ENCODE peak calls at places on chromosomes 4 and X, in seven cellular contexts. E is IMR-90, V is right lobe of liver, Y is upper lobe of right lung, H is A673, G is ascending aorta, Z is GM23338. C is an unnamed sample.

GRCh38 chr4:1032861-1033260 is 21.4 kb downstream of the FGFRL1 start:
- DNase-seq in G (no peak), Y (no peak), H (no peak), E (no peak), Z (no peak), V (no peak), C (no peak)

GRCh38 chrX:119266364-119266995 is 30.4 kb downstream of the PGRMC1 start:
- DNase-seq in Y (no peak), H (peak; percentile 36), V (no peak), G (no peak), E (peak; percentile 12), Z (peak; percentile 35), C (no peak)

GRCh38 chrX:40402771-40403533 is 177.8 kb upstream of the ATP6AP2 start:
- DNase-seq in Z (no peak), V (no peak), G (no peak), H (peak; percentile 7), Y (no peak), E (peak; percentile 46), C (no peak)

GRCh38 chr4:161762796-161763195 is 401.0 kb downstream of the FSTL5 start:
- DNase-seq in Z (no peak), H (no peak), Y (no peak), G (no peak), E (peak; percentile 6), V (no peak), C (no peak)

GRCh38 chrX:16873106-16873505 is 2.9 kb upstream of the RBBP7 start:
- DNase-seq in G (no peak), Y (no peak), H (no peak), E (no peak), Z (no peak), V (no peak), C (no peak)

GRCh38 chr4:7904108-7904516 is 35.5 kb downstream of the AFAP1 start:
- DNase-seq in E (peak; percentile 89), Y (no peak), H (no peak), G (peak; percentile 80), V (no peak), Z (no peak), C (no peak)

GRCh38 chrX:96688789-96689188 is 4.1 kb downstream of the DIAPH2 start:
- DNase-seq in Z (peak; percentile 20), Y (no peak), V (no peak), E (no peak), G (no peak), H (no peak), C (no peak)

GRCh38 chr4:151418385-151418784 is 9.4 kb downstream of the FHIP1A start:
- DNase-seq in Y (no peak), E (peak; percentile 84), V (no peak), H (no peak), G (no peak), Z (no peak), C (no peak)

GRCh38 chrX:150475466-150475865 is 93.0 kb upstream of the MTM1 start:
- DNase-seq in Z (no peak), G (no peak), H (no peak), V (no peak), Y (no peak), E (peak; percentile 7), C (no peak)

GRCh38 chr4:176729489-176729888 is 63.2 kb downstream of the VEGFC start:
- DNase-seq in G (no peak), Y (no peak), E (peak; percentile 46), Z (no peak), H (no peak), V (no peak), C (no peak)

GRCh38 chrX:85303544-85303943 is 59.8 kb downstream of the ZNF711 start:
- DNase-seq in Z (no peak), Y (no peak), V (no peak), G (no peak), H (no peak), E (no peak), C (no peak)

GRCh38 chrX:17459008-17459407 is 84.0 kb downstream of the NHS start:
- DNase-seq in H (peak; percentile 24), V (no peak), E (peak; percentile 61), Z (no peak), G (no peak), Y (no peak), C (no peak)

GRCh38 chr4:76948441-76949292 is 885 bp upstream of the SEPTIN11 start:
- DNase-seq in Z (peak; percentile 82), Y (peak; percentile 87), V (peak; percentile 85), E (peak; percentile 76), H (peak; percentile 83), G (peak; percentile 91), C (no peak)

GRCh38 chr4:105399535-105400161 is 74.2 kb downstream of the PPA2 start:
- DNase-seq in H (no peak), V (no peak), E (peak; percentile 91), Y (no peak), G (no peak), Z (no peak), C (no peak)

GRCh38 chr4:123412700-123413512 is 16.3 kb downstream of the SPRY1 start:
- DNase-seq in Y (no peak), Z (no peak), E (no peak), G (no peak), V (no peak), H (no peak), C (no peak)
- H3K4me1 ChIP-seq in Y (peaks cover 7% of the 10 kb centered on the region), Z (peaks cover 45% of the 10 kb centered on the region), E (peaks cover 15% of the 10 kb centered on the region), G (no peaks in the 10 kb centered on the region), V (peaks cover 22% of the 10 kb centered on the region), H (peaks cover 11% of the 10 kb centered on the region), C (peaks cover 6% of the 10 kb centered on the region)

GRCh38 chr4:155207534-155208257 is 740 bp upstream of the NPY2R start:
- DNase-seq in H (peak; percentile 7), V (no peak), Z (peak; percentile 76), G (no peak), Y (no peak), E (no peak), C (no peak)
- TF ChIP-seq CTCF in H (no peak), V (no peak), Z (peak; percentile 46), G (no peak), Y (no peak), E (no peak), C (no peak)

GRCh38 chrX:31318866-31319265 is 247.0 kb upstream of the FTHL17 start:
- DNase-seq in E (no peak), V (no peak), Y (no peak), H (no peak), G (no peak), Z (no peak), C (no peak)

GRCh38 chrX:31319586-31319985 is 247.7 kb upstream of the FTHL17 start:
- DNase-seq in E (no peak), Y (no peak), G (no peak), Z (no peak), H (no peak), V (no peak), C (no peak)

GRCh38 chrX:31320740-31321139 is 248.9 kb upstream of the FTHL17 start:
- DNase-seq in V (no peak), G (no peak), Z (no peak), H (no peak), E (no peak), Y (no peak), C (no peak)

GRCh38 chrX:31329298-31329697 is 257.5 kb upstream of the FTHL17 start:
- DNase-seq in H (no peak), V (no peak), G (no peak), E (peak; percentile 52), Z (no peak), Y (no peak), C (no peak)

DNA sequence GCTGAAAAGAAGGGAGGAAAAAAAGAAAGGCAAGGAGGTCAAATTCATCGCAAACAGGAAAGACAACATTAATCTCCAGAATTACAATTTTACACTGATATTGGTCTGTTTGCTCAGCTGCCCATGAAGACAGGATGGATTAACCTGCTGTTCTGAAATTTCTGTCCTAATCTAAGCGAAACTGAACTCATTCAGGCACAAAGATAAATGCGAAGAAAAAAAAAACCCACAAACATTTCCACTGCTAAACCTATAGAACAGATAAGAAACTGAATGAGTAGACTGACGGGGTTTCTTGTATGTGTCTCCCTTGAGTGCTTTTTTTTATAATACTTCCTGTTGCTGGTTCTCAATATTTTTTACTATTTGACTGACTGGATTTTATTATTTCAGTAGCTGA is 251.8 kb upstream of the FTHL17 start:
- DNase-seq in H (no peak), V (no peak), Y (no peak), G (no peak), E (no peak), Z (no peak), C (no peak)
- H3K4me1 ChIP-seq in H (no peaks in the 10 kb centered on the region), V (no peaks in the 10 kb centered on the region), Y (no peaks in the 10 kb centered on the region), G (no peaks in the 10 kb centered on the region), E (no peaks in the 10 kb centered on the region), Z (peaks cover 12% of the 10 kb centered on the region), C (no peaks in the 10 kb centered on the region)

DNA sequence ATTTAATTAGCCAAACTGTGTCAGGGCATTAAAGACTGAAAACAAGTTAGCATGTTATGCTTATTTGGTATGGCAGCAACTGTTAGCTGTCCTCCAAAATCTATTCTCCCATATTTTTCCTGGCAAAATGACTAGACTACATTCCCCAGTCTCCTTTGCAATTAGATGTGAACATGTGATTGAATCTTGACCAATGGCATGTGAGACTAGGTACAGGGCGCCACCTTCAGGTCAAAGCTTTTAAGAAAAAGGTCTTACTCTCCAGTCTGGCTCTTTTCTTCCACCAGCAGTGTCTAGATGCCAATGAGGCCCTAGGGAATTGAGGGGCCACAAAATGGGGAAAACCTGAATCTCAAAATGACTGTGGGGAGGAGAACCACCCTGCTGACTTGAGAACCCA is 408.2 kb downstream of the SMARCA1 start:
- DNase-seq in V (no peak), G (no peak), Z (peak; percentile 82), H (peak; percentile 72), Y (no peak), E (peak; percentile 8), C (no peak)
- TF ChIP-seq CTCF in V (peak; percentile 28), G (no peak), Z (peak; percentile 72), H (peak; percentile 73), Y (no peak), E (peak; percentile 20), C (no peak)

GRCh38 chr4:82372502-82372873 is 1.3 kb downstream of the HNRNPD start:
- DNase-seq in H (peak; percentile 45), Z (peak; percentile 62), V (no peak), E (peak; percentile 22), G (no peak), Y (no peak), C (no peak)
- H3K4me1 ChIP-seq in H (peaks cover 15% of the 10 kb centered on the region), Z (peaks cover 37% of the 10 kb centered on the region), V (peaks cover 39% of the 10 kb centered on the region), E (no peaks in the 10 kb centered on the region), G (peaks cover 8% of the 10 kb centered on the region), Y (peaks cover 54% of the 10 kb centered on the region), C (peaks cover 69% of the 10 kb centered on the region)